ENCODE peak calls at places on chromosomes 16 and 17, in seven cellular contexts. One of them, this sample, is unnamed.

GRCh38 chr17:74790206-74791066 is 14.3 kb upstream of the NAT9 start:
- DNase-seq in body of pancreas: no peak
- DNase-seq in PC-9: no peak
- DNase-seq in uterus: no peak
- DNase-seq in dorsolateral prefrontal cortex: no peak
- DNase-seq in hepatocyte: no peak
- DNase-seq in IMR-90: no peak
- DNase-seq in this sample: no peak

GRCh38 chr17:19791918-19792317 is 43.8 kb upstream of the ALDH3A1 start:
- DNase-seq in uterus: no peak
- DNase-seq in hepatocyte: no peak
- DNase-seq in IMR-90: no peak
- DNase-seq in body of pancreas: no peak
- DNase-seq in dorsolateral prefrontal cortex: no peak
- DNase-seq in PC-9: no peak
- DNase-seq in this sample: no peak

GRCh38 chr17:63774982-63775290 is 966 bp downstream of the DDX42 start:
- DNase-seq in body of pancreas: no peak
- DNase-seq in hepatocyte: no peak
- DNase-seq in IMR-90: peak; percentile 21
- DNase-seq in dorsolateral prefrontal cortex: no peak
- DNase-seq in uterus: no peak
- DNase-seq in PC-9: no peak
- DNase-seq in this sample: no peak

GRCh38 chr17:29557085-29557697 is 9.6 kb downstream of the ABHD15 start:
- DNase-seq in IMR-90: peak; percentile 62
- DNase-seq in dorsolateral prefrontal cortex: no peak
- DNase-seq in body of pancreas: no peak
- DNase-seq in hepatocyte: peak; percentile 11
- DNase-seq in uterus: no peak
- DNase-seq in PC-9: no peak
- DNase-seq in this sample: no peak

GRCh38 chr17:11996722-11997146 is 541 bp downstream of the ZNF18 start:
- DNase-seq in uterus: no peak
- DNase-seq in body of pancreas: peak; percentile 37
- DNase-seq in dorsolateral prefrontal cortex: peak; percentile 56
- DNase-seq in IMR-90: peak; percentile 28
- DNase-seq in PC-9: no peak
- DNase-seq in hepatocyte: peak; percentile 49
- DNase-seq in this sample: peak; percentile 37

GRCh38 chr16:87747626-87748025 is 18.2 kb downstream of the KLHDC4 start:
- DNase-seq in dorsolateral prefrontal cortex: no peak
- DNase-seq in hepatocyte: no peak
- DNase-seq in PC-9: no peak
- DNase-seq in IMR-90: no peak
- DNase-seq in body of pancreas: no peak
- DNase-seq in uterus: no peak
- DNase-seq in this sample: no peak

GRCh38 chr16:24208710-24209109 is 47.4 kb upstream of the CACNG3 start:
- DNase-seq in IMR-90: no peak
- DNase-seq in dorsolateral prefrontal cortex: peak; percentile 71
- DNase-seq in body of pancreas: no peak
- DNase-seq in hepatocyte: no peak
- DNase-seq in uterus: no peak
- DNase-seq in PC-9: no peak
- DNase-seq in this sample: no peak

GRCh38 chr17:16950488-16950887 is 21.4 kb downstream of the TNFRSF13B start:
- DNase-seq in IMR-90: no peak
- DNase-seq in body of pancreas: no peak
- DNase-seq in PC-9: no peak
- DNase-seq in hepatocyte: no peak
- DNase-seq in uterus: no peak
- DNase-seq in dorsolateral prefrontal cortex: no peak
- DNase-seq in this sample: no peak

GRCh38 chr16:16100631-16101030 is 122.7 kb downstream of the ABCC6 start:
- DNase-seq in uterus: no peak
- DNase-seq in dorsolateral prefrontal cortex: no peak
- DNase-seq in IMR-90: no peak
- DNase-seq in body of pancreas: no peak
- DNase-seq in PC-9: no peak
- DNase-seq in hepatocyte: no peak
- DNase-seq in this sample: no peak

GRCh38 chr16:52203096-52203495 is 343.8 kb downstream of the TOX3 start:
- DNase-seq in uterus: no peak
- DNase-seq in IMR-90: no peak
- DNase-seq in PC-9: no peak
- DNase-seq in body of pancreas: no peak
- DNase-seq in hepatocyte: no peak
- DNase-seq in dorsolateral prefrontal cortex: no peak
- DNase-seq in this sample: no peak

GRCh38 chr16:57775661-57776469 is 26.4 kb downstream of the KIFC3 start:
- DNase-seq in uterus: no peak
- DNase-seq in body of pancreas: peak; percentile 55
- DNase-seq in dorsolateral prefrontal cortex: peak; percentile 64
- DNase-seq in PC-9: no peak
- DNase-seq in hepatocyte: peak; percentile 73
- DNase-seq in IMR-90: no peak
- DNase-seq in this sample: peak; percentile 73

GRCh38 chr16:20746461-20746860 is 4.8 kb upstream of the THUMPD1 start:
- DNase-seq in dorsolateral prefrontal cortex: no peak
- DNase-seq in PC-9: no peak
- DNase-seq in uterus: no peak
- DNase-seq in IMR-90: no peak
- DNase-seq in hepatocyte: no peak
- DNase-seq in body of pancreas: no peak
- DNase-seq in this sample: no peak

GRCh38 chr16:15643453-15644305 is 725 bp upstream of the MARF1 start:
- DNase-seq in hepatocyte: peak; percentile 77
- DNase-seq in PC-9: peak; percentile 33
- DNase-seq in dorsolateral prefrontal cortex: no peak
- DNase-seq in body of pancreas: peak; percentile 30
- DNase-seq in IMR-90: peak; percentile 59
- DNase-seq in uterus: peak; percentile 28
- DNase-seq in this sample: peak; percentile 25

GRCh38 chr17:82385559-82386255 is 14.1 kb downstream of the UTS2R start:
- DNase-seq in PC-9: no peak
- DNase-seq in IMR-90: no peak
- DNase-seq in hepatocyte: peak; percentile 58
- DNase-seq in body of pancreas: no peak
- DNase-seq in uterus: no peak
- DNase-seq in dorsolateral prefrontal cortex: no peak
- DNase-seq in this sample: no peak

GRCh38 chr17:67272312-67273050 is 27.5 kb upstream of the HELZ start:
- DNase-seq in IMR-90: no peak
- DNase-seq in hepatocyte: no peak
- DNase-seq in PC-9: no peak
- DNase-seq in body of pancreas: no peak
- DNase-seq in uterus: no peak
- DNase-seq in dorsolateral prefrontal cortex: no peak
- DNase-seq in this sample: no peak

GRCh38 chr16:23905027-23905426 is 69.2 kb downstream of the PRKCB start:
- DNase-seq in uterus: peak; percentile 30
- DNase-seq in body of pancreas: no peak
- DNase-seq in PC-9: peak; percentile 8
- DNase-seq in hepatocyte: peak; percentile 80
- DNase-seq in dorsolateral prefrontal cortex: peak; percentile 41
- DNase-seq in IMR-90: peak; percentile 70
- DNase-seq in this sample: no peak

GRCh38 chr17:8147141-8147804 is 4.9 kb downstream of the PER1 start:
- DNase-seq in uterus: no peak
- DNase-seq in body of pancreas: peak; percentile 24
- DNase-seq in PC-9: no peak
- DNase-seq in IMR-90: no peak
- DNase-seq in hepatocyte: no peak
- DNase-seq in dorsolateral prefrontal cortex: no peak
- DNase-seq in this sample: no peak

GRCh38 chr16:62035115-62036092 is 834 bp downstream of the CDH8 start:
- DNase-seq in IMR-90: no peak
- DNase-seq in uterus: no peak
- DNase-seq in hepatocyte: peak; percentile 28
- DNase-seq in PC-9: no peak
- DNase-seq in dorsolateral prefrontal cortex: no peak
- DNase-seq in body of pancreas: no peak
- DNase-seq in this sample: no peak

GRCh38 chr16:84828322-84828721 is 8.5 kb downstream of the CRISPLD2 start:
- DNase-seq in uterus: no peak
- DNase-seq in IMR-90: no peak
- DNase-seq in PC-9: no peak
- DNase-seq in body of pancreas: no peak
- DNase-seq in dorsolateral prefrontal cortex: no peak
- DNase-seq in hepatocyte: no peak
- DNase-seq in this sample: no peak

GRCh38 chr17:33461051-33461450 is 168.0 kb upstream of the ASIC2 start:
- DNase-seq in hepatocyte: no peak
- DNase-seq in IMR-90: no peak
- DNase-seq in body of pancreas: no peak
- DNase-seq in uterus: no peak
- DNase-seq in PC-9: no peak
- DNase-seq in dorsolateral prefrontal cortex: no peak
- DNase-seq in this sample: no peak

DNA sequence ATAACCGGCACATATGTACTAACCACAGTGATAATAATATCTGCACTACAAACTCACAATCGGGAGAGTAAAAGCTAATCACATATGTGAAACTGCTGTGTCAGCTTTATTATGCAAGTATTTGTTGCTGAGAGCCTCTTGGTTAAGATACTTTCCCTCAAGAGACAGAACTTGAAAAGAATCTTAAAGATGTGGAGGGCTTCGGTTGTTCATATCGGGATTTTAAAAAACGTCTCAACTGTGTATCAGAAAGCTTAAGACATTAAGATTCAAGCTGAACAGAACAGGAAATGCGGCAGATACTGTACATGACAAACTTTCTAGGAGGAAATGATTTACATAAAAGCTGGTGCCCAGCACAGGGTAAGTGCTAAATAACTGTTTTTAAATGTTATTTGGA is 27.5 kb upstream of the HLF start:
- DNase-seq in dorsolateral prefrontal cortex: no peak
- DNase-seq in PC-9: no peak
- DNase-seq in hepatocyte: no peak
- DNase-seq in IMR-90: no peak
- DNase-seq in uterus: no peak
- DNase-seq in body of pancreas: no peak
- DNase-seq in this sample: no peak
- H3K27ac ChIP-seq in dorsolateral prefrontal cortex: peak overlapping the region; percentile 96
- H3K27ac ChIP-seq in PC-9: no peak overlapping the region
- H3K27ac ChIP-seq in hepatocyte: no peak overlapping the region
- H3K27ac ChIP-seq in IMR-90: no peak overlapping the region
- H3K27ac ChIP-seq in uterus: peak overlapping the region; percentile 90
- H3K27ac ChIP-seq in body of pancreas: no peak overlapping the region
- H3K27ac ChIP-seq in this sample: peak overlapping the region; percentile 86

DNA sequence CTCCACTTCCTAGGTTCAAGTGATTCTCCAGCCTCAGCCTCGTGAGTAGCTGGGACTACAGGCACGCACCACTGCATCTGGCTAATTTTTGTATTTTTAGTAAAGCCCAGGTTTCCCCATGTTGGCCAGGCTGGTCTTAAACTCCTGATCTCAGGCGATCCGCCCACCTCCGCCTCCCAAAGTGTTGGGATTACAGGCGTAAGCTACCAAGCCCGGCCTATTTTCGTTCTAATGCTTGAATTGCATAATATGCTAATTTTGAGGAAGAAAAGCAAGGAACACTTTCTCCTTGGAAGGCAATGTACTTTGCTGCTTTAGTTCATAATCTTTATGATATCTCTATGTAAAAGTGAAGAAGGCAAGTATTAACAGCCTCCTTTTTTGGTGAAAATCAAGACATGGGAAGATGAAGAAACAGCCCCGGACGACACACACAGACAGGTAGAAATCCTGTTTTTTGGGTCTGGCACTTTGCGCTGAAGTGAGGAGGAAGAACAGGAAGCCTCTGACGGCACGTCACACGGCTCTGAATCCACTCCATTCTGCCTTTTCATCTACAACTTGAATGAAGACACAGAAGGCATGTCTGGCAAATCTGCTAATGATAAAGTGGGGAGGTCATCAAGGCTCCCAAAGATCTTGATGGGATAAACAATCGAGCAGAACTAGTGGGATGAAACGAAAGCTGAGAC is 24.9 kb downstream of the VPS53 start:
- DNase-seq in IMR-90: no peak
- DNase-seq in PC-9: no peak
- DNase-seq in hepatocyte: no peak
- DNase-seq in uterus: no peak
- DNase-seq in dorsolateral prefrontal cortex: no peak
- DNase-seq in body of pancreas: no peak
- DNase-seq in this sample: no peak
- TF ChIP-seq CTCF in IMR-90: no peak
- TF ChIP-seq CTCF in PC-9: no peak
- TF ChIP-seq CTCF in hepatocyte: no peak
- TF ChIP-seq CTCF in uterus: no peak
- TF ChIP-seq CTCF in dorsolateral prefrontal cortex: no peak
- TF ChIP-seq CTCF in body of pancreas: no peak
- TF ChIP-seq CTCF in this sample: no peak

DNA sequence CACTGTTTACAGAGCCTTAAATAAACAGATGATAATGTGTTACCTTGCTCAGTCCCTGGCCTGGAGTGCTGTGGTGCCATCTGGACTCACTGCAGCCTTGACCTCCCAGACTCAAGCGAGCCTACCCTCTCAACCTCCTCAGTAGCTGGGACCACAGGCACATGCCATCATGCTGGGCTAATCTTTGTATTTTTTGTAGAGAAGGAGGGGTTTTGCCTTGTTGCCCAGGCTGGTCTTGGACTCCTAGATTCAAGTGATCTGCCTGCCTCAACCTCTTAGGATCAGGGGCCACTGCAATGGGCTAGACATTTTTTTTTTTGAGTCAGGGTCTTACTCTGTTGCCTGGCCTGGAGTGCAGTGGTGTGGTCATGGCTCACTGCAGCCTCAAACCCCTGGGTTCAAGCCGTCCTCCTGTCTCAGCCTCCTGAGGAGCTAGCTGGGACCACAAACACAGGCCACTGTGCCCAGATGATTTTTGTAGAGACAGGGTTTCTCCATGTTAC is 5.0 kb upstream of the NAGLU start:
- DNase-seq in hepatocyte: no peak
- DNase-seq in body of pancreas: peak; percentile 61
- DNase-seq in PC-9: no peak
- DNase-seq in dorsolateral prefrontal cortex: no peak
- DNase-seq in IMR-90: no peak
- DNase-seq in uterus: no peak
- DNase-seq in this sample: no peak
- H3K27ac ChIP-seq in hepatocyte: peak overlapping the region; percentile 54
- H3K27ac ChIP-seq in body of pancreas: peak overlapping the region; percentile 83
- H3K27ac ChIP-seq in PC-9: no peak overlapping the region
- H3K27ac ChIP-seq in dorsolateral prefrontal cortex: no peak overlapping the region
- H3K27ac ChIP-seq in IMR-90: no peak overlapping the region
- H3K27ac ChIP-seq in uterus: peak overlapping the region; percentile 76
- H3K27ac ChIP-seq in this sample: no peak overlapping the region

DNA sequence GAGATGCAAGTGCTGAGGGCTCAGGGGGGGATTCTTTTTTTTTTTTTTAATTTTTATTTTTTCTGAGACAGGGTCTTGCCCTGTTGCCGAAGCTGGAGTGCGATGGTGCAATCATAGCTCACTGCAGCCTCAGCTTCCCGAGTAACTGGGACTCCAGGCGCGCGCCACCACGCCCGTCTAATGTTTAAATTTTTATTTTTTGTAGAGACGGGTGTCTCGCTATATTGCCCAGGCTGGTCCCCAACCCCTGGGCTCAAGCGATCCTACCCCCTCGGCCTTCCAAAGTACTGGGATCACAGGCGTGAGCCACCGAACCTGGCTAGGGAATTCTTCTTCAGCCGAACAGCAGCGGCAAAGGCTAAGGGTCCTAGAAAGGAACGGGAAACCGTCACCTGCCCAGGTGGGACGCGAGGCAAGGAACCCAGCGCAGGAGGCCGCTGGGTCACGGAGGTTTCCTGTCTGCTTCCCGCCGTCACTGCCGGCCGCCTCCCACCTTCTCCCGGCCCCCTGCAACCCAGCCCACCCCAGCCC is 13.3 kb upstream of the OR1F1 start:
- DNase-seq in uterus: no peak
- DNase-seq in dorsolateral prefrontal cortex: no peak
- DNase-seq in body of pancreas: no peak
- DNase-seq in IMR-90: no peak
- DNase-seq in PC-9: no peak
- DNase-seq in hepatocyte: no peak
- DNase-seq in this sample: no peak
- TF ChIP-seq CTCF in uterus: no peak
- TF ChIP-seq CTCF in dorsolateral prefrontal cortex: no peak
- TF ChIP-seq CTCF in body of pancreas: no peak
- TF ChIP-seq CTCF in IMR-90: no peak
- TF ChIP-seq CTCF in PC-9: peak; percentile 24
- TF ChIP-seq CTCF in hepatocyte: no peak
- TF ChIP-seq CTCF in this sample: no peak